ENCODE peak calls at places on chromosomes 12 and 14, in six cellular contexts. T, Z, R, S, C and X are unnamed samples. For H3F3A, the result is how much of the 10 kb centered on the place peaks cover.

GRCh38 chr14:89221109-89221508 is 195.9 kb downstream of the FOXN3 start:
- DNase-seq in Z (no peak), S (no peak), T (no peak), C (no peak), R (peak), X (peak)

GRCh38 chr12:10614056-10614370 is 604 bp upstream of the MAGOHB start:
- DNase-seq in Z (no peak), T (peak), R (no peak), C (peak), S (no peak), X (no peak)

GRCh38 chr12:3225154-3225795 is 148.1 kb downstream of the TSPAN9 start:
- DNase-seq in C (no peak), R (no peak), Z (no peak), S (no peak), T (no peak), X (peak)

GRCh38 chr12:70920251-70920851 is at the start of gene PTPRR:
- DNase-seq in T (peak), S (no peak), C (peak), Z (peak), R (no peak), X (no peak)

GRCh38 chr14:94677239-94677612 is 65.0 kb downstream of the SERPINA3 start:
- DNase-seq in C (no peak), T (no peak), R (no peak), Z (no peak), S (no peak), X (no peak)

GRCh38 chr12:23585782-23586163 is 363.7 kb downstream of the SOX5 start:
- DNase-seq in T (no peak), Z (peak), R (no peak), C (peak), S (no peak), X (no peak)

GRCh38 chr14:55366271-55366670 is 45.4 kb downstream of the ATG14 start:
- DNase-seq in R (peak), T (no peak), C (no peak), S (no peak), Z (no peak), X (peak)

GRCh38 chr12:91892081-91892855 is 253.4 kb downstream of the BTG1 start:
- DNase-seq in S (no peak), C (no peak), Z (no peak), R (no peak), T (no peak), X (no peak)

GRCh38 chr12:62259311-62259992 is 752 bp upstream of the USP15 start:
- DNase-seq in C (no peak), S (peak), T (peak), R (peak), Z (peak), X (peak)

GRCh38 chr12:52148541-52149181 is 43.2 kb downstream of the KRT80 start:
- DNase-seq in Z (peak), S (no peak), R (peak), T (no peak), C (no peak), X (peak)

GRCh38 chr12:129613311-129613710 is 290.5 kb downstream of the TMEM132D start:
- DNase-seq in C (no peak), T (no peak), Z (no peak), R (no peak), S (no peak), X (no peak)

GRCh38 chr14:65962952-65963351 is 523.2 kb upstream of the CCDC196 start:
- DNase-seq in Z (no peak), R (no peak), C (no peak), S (no peak), T (no peak), X (no peak)

GRCh38 chr12:71731439-71732356 is 23.0 kb upstream of the RAB21 start:
- DNase-seq in R (peak), Z (peak), S (no peak), T (no peak), C (peak), X (peak)

GRCh38 chr12:53232641-53233538 is 881 bp upstream of the RARG start:
- DNase-seq in S (peak), C (peak), R (peak), Z (peak), T (peak), X (peak)

GRCh38 chr12:53230971-53231858 is 794 bp downstream of the RARG start:
- DNase-seq in C (no peak), T (no peak), S (no peak), Z (peak), R (no peak), X (peak)

GRCh38 chr12:53231859-53232640 is at the start of gene RARG:
- DNase-seq in Z (peak), S (peak), R (peak), T (peak), C (peak), X (peak)

GRCh38 chr12:53227341-53227740 is 4.7 kb downstream of the RARG start:
- DNase-seq in R (no peak), S (no peak), Z (no peak), C (no peak), T (no peak), X (no peak)

GRCh38 chr12:53229454-53229853 is 2.6 kb downstream of the RARG start:
- DNase-seq in S (no peak), Z (peak), C (no peak), T (no peak), R (no peak), X (no peak)
- H3F3A ChIP-seq in S (under half), Z (under half), C (under half), T (under half), R (under half), X (under half)

GRCh38 chr14:51847489-51847796 is 13.0 kb upstream of the GNG2 start:
- DNase-seq in R (no peak), C (no peak), S (no peak), T (no peak), Z (no peak), X (no peak)
- H3K27ac ChIP-seq in R (no peak), C (no peak), S (peak), T (no peak), Z (peak), X (no peak)

DNA sequence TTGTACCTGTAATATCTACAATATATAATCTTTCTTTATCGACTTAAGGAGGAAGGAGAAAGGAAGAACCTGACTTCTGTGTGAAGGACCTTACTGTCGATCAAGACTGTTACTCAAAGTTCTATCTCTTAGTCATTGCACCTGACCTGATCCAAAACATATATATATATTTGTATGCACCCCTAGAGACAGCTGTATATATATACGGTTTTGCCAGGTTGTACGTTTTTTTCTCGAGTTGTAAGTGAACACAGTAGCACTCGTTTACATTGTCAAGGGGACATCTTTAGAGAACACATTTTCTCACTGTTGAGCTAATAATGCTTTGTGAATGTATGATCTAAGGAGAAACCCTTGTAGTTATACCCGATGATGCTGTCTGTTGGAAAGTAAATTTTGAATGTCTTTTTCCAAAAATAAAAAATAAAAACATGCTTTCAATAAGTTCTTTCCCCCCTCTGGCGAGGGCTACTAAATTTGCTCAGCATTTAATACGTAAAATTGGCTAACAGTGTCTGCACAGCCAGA is 536 bp upstream of the SLC35E3 start:
- DNase-seq in S (no peak), Z (no peak), C (no peak), T (no peak), R (no peak), X (no peak)
- TF ChIP-seq EZH2phosphoT487 in S (no peak), Z (no peak), C (no peak), T (no peak), R (no peak), X (no peak)

DNA sequence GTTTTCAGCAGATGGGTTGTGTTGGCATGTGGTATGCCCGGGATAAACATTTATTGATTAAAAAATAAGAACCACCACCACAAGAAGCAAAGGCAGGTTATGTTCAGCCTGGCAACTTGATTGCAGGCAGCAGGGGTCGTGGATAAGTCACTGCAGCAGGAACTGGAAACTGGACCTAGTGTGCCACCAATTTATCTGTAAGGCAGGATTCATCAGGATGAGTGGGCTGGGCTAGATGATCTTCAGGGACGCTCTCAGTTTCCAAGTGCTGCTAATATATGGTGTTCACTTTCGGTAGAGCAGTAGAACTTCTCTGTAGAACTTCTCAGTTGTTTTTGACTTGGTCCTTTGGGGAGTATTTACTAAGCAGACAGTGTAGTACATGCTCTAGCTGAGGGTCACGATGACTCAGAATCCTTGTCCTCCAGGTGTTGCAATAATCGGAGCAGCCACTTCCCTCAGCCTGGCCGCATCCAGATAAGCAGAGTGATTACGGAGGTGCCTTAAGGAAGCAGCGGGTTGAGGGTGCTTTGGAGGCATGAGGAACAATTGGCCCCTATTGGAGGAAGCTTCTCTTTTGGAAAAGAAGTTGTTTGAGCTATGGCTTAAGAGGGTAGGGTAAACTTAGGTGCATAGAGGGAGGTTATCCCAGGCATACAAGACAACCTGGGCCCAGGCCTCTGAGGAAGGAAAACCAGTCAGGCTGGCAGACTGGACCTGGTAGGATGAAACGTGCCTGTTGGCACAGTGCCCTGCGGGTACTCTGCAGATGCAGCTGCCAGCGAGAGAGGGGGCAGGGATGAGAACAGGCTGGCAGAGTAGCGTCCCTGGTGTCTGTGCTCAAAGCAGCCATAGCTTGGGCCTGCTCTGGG is 104.0 kb downstream of the GPR135 start:
- DNase-seq in S (no peak), T (peak), R (peak), Z (no peak), C (no peak), X (peak)
- H3F3A ChIP-seq in S (under half), T (under half), R (under half), Z (under half), C (under half), X (under half)

DNA sequence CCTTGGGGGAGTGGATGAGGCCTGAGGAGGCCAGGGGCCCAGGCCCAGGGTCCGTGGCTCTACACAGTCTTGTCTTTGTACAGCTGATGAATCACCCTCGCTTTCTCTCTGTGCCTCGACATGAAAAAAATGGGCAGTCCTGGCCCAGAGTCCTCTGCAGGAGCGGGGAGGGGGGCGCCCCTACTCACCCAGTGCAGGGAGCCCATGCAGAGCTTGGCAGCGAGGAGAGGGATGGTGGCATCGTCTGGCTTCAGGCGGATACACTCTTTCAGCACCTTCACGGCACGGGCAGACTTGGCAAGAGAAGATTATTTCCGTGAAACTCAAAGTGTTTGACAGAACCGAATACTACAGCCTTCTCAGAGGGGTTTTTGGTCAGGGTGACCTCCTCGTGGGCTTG is 159.2 kb downstream of the TTC7B start:
- DNase-seq in C (no peak), R (no peak), T (no peak), S (no peak), Z (no peak), X (no peak)
- H3K27ac ChIP-seq in C (no peak), R (no peak), T (no peak), S (no peak), Z (no peak), X (no peak)

DNA sequence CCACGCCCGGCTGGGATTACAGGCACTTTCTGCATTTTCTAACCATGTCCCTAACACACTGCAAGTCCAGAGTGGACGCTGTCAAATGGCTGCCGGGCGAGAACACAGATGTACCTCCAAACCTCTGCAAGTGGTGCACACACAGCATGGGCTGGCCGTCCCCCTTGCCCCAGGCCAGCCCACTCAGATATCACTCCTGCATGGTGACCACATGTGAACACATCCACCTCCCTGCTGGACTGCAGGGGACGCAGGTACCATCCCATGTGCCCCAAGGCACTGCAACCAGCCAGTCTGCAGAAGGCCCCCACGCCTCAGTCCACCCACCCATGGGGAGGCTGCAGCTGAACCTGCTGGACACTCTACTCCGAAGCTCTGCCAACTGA is 14.0 kb downstream of the BRF1 start:
- DNase-seq in T (peak), Z (no peak), C (no peak), S (no peak), R (no peak), X (no peak)
- TF ChIP-seq EZH2phosphoT487 in T (no peak), Z (no peak), C (no peak), S (no peak), R (no peak), X (no peak)

GRCh38 chr14:103692871-103693270 is 22.4 kb downstream of the XRCC3 start:
- DNase-seq in Z (no peak), T (no peak), S (no peak), C (no peak), R (no peak), X (no peak)

GRCh38 chr14:103694572-103695026 is 20.7 kb downstream of the XRCC3 start:
- DNase-seq in S (no peak), T (no peak), R (no peak), C (no peak), Z (peak), X (no peak)

GRCh38 chr14:103695331-103696026 is 19.8 kb downstream of the XRCC3 start:
- DNase-seq in Z (no peak), S (no peak), C (no peak), R (no peak), T (peak), X (no peak)

GRCh38 chr14:103692159-103692558 is 23.1 kb downstream of the XRCC3 start:
- DNase-seq in Z (no peak), T (no peak), S (no peak), C (no peak), R (no peak), X (no peak)

DNA sequence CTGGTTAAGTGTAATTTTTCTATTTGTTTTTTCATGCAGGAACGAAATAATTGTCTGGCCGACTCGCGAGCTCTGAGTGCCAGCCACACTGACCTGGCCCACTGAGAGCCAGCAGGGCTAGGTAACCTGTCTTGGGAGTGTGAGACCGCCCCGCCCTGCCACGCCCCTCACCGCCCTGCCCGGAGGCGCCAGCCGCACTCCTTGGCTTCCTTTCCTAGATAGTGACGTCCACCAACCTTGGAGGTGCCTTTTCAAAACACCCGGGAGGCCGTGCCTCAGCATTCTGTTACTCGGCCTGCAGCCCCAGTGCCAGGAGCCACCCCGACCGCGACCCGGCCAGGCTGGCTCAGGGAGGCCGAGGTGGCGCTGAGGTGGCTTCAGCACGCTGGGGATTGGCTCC is 21.7 kb downstream of the XRCC3 start:
- DNase-seq in C (no peak), Z (no peak), S (no peak), R (peak), T (no peak), X (no peak)
- H3F3A ChIP-seq in C (under half), Z (under half), S (under half), R (under half), T (under half), X (under half)

DNA sequence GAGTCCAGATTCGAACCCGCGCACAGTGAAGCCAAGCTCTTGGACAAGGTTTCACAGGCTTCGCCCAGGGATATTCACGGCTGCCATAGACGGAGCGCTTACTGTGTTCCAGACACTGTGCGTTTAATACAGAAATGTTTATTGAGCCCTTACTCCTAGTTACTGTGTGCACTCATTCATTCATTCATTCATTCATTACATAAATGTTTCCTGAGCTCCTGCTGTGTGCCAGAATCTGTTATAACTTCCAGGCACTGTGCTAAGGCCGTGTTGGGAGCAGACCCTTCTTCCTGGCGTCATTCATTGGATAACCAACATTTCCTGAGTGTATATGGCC is 734 bp upstream of the MED13L start:
- DNase-seq in C (no peak), S (no peak), T (no peak), R (no peak), Z (no peak), X (no peak)
- H3K27ac ChIP-seq in C (no peak), S (no peak), T (peak), R (peak), Z (no peak), X (peak)

GRCh38 chr12:14612895-14613294 is 45.2 kb upstream of the PLBD1 start:
- DNase-seq in S (no peak), Z (no peak), R (no peak), C (no peak), T (no peak), X (no peak)

GRCh38 chr12:14614704-14615121 is 47.0 kb upstream of the PLBD1 start:
- DNase-seq in R (no peak), Z (peak), C (no peak), S (peak), T (no peak), X (no peak)

GRCh38 chr12:14612250-14612649 is 44.6 kb upstream of the PLBD1 start:
- DNase-seq in C (no peak), S (no peak), T (no peak), R (no peak), Z (no peak), X (no peak)

GRCh38 chr12:14611640-14612203 is 44.0 kb upstream of the PLBD1 start:
- DNase-seq in C (no peak), T (no peak), S (no peak), R (no peak), Z (no peak), X (no peak)

DNA sequence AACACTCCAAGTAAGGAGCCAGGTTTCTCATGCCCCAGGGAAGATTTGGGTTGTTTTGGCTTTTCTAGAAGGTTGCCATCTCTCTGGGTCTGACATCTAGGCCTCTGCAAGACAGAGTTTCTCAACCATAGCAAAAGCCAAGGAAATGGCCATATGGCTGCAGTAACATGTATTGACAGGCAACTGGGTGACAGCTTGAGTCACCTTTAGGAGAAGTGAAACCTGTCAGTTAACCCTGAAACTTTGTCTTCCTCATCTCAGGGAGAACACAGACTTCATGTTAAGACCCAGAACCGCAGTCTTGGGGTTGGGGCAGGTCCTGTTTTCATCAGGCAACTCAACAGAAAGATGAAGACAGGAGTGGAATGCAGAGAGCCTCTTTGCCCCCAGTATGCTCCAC is 46.0 kb upstream of the PLBD1 start:
- DNase-seq in C (no peak), Z (no peak), R (no peak), S (peak), T (no peak), X (no peak)
- TF ChIP-seq EZH2phosphoT487 in C (no peak), Z (no peak), R (no peak), S (no peak), T (no peak), X (no peak)

GRCh38 chr12:96199465-96199864 is 5.3 kb downstream of the ELK3 start:
- DNase-seq in S (no peak), R (no peak), C (no peak), Z (no peak), T (no peak), X (no peak)

GRCh38 chr12:96198970-96199369 is 4.8 kb downstream of the ELK3 start:
- DNase-seq in C (no peak), Z (no peak), R (peak), S (no peak), T (no peak), X (peak)

GRCh38 chr12:96196781-96197180 is 2.6 kb downstream of the ELK3 start:
- DNase-seq in Z (no peak), T (no peak), C (no peak), S (no peak), R (peak), X (peak)

GRCh38 chr12:96195845-96196451 is 1.8 kb downstream of the ELK3 start:
- DNase-seq in S (peak), R (peak), Z (peak), C (peak), T (peak), X (peak)

GRCh38 chr12:96197503-96198272 is 3.5 kb downstream of the ELK3 start:
- DNase-seq in T (no peak), C (no peak), R (peak), Z (no peak), S (no peak), X (peak)
- H3F3A ChIP-seq in T (half or more), C (under half), R (under half), Z (under half), S (under half), X (half or more)